ENCODE peak calls at places on chromosome 16, in six cellular contexts. L is astrocyte, V is sigmoid colon, O is upper lobe of right lung, D is epithelial cell of proximal tubule, J is body of pancreas. T is an unnamed sample.

GRCh38 chr16:70534949-70535348 is 11.3 kb downstream of the SF3B3 start:
- DNase-seq in O (no peak), D (no peak), J (no peak), V (no peak), L (no peak), T (no peak)

GRCh38 chr16:4116328-4117249 is at the start of gene ADCY9:
- DNase-seq in L (peak), V (peak), D (no peak), J (peak), O (peak), T (peak)

GRCh38 chr16:3149630-3150345 is 15.0 kb downstream of the ZNF213 start:
- DNase-seq in O (peak), J (peak), V (peak), L (peak), D (no peak), T (peak)

GRCh38 chr16:48525201-48526057 is 84.6 kb downstream of the N4BP1 start:
- DNase-seq in V (peak), D (no peak), O (peak), J (no peak), L (no peak), T (no peak)

GRCh38 chr16:23373436-23374219 is 71.5 kb downstream of the SCNN1B start:
- DNase-seq in V (no peak), L (no peak), D (no peak), J (no peak), O (no peak), T (no peak)

GRCh38 chr16:69706256-69706974 is 19.9 kb downstream of the NQO1 start:
- DNase-seq in O (no peak), L (no peak), D (no peak), V (no peak), J (no peak), T (no peak)

GRCh38 chr16:10965440-10966039 is 21.2 kb downstream of the CLEC16A start:
- DNase-seq in L (no peak), J (no peak), O (no peak), D (no peak), V (no peak), T (no peak)

GRCh38 chr16:87338155-87338765 is 21.1 kb upstream of the C16orf95 start:
- DNase-seq in J (no peak), D (no peak), V (no peak), O (no peak), L (no peak), T (no peak)

GRCh38 chr16:1073566-1074378 is 1.2 kb downstream of the SSTR5 start:
- DNase-seq in D (no peak), V (no peak), J (no peak), O (no peak), L (no peak), T (no peak)

GRCh38 chr16:10126686-10127085 is 55.5 kb downstream of the GRIN2A start:
- DNase-seq in O (no peak), V (no peak), D (no peak), L (peak), J (no peak), T (no peak)

GRCh38 chr16:20901441-20902112 is 1.0 kb downstream of the LYRM1 start:
- DNase-seq in J (peak), O (peak), V (peak), D (no peak), L (peak), T (peak)

GRCh38 chr16:68707341-68708152 is 29.5 kb upstream of the CDH1 start:
- DNase-seq in V (no peak), L (peak), D (peak), J (peak), O (peak), T (peak)

GRCh38 chr16:56789360-56789759 is 59.4 kb downstream of the NUP93 start:
- DNase-seq in O (no peak), D (no peak), J (peak), L (no peak), V (no peak), T (no peak)

GRCh38 chr16:88671806-88672205 is 8.9 kb upstream of the MVD start:
- DNase-seq in J (no peak), L (no peak), V (no peak), O (no peak), D (no peak), T (no peak)

GRCh38 chr16:87550510-87550961 is 51.8 kb upstream of the JPH3 start:
- DNase-seq in J (peak), L (no peak), D (no peak), O (peak), V (no peak), T (peak)

GRCh38 chr16:1790611-1791255 is 2.8 kb downstream of the IGFALS start:
- DNase-seq in V (no peak), O (peak), L (no peak), J (no peak), D (no peak), T (no peak)

GRCh38 chr16:2516391-2517240 is 2.9 kb downstream of the ATP6V0C start:
- DNase-seq in L (no peak), J (peak), O (peak), D (no peak), V (no peak), T (no peak)

GRCh38 chr16:69479806-69480205 is 55.4 kb downstream of the CYB5B start:
- DNase-seq in V (no peak), D (no peak), O (no peak), L (no peak), J (no peak), T (no peak)

GRCh38 chr16:2835638-2836493 is 5.8 kb downstream of the ZG16B start:
- DNase-seq in D (peak), O (peak), V (no peak), J (peak), L (peak), T (no peak)

GRCh38 chr16:63816304-63816703 is 1305.6 kb downstream of the CDH11 start:
- DNase-seq in J (no peak), L (no peak), V (no peak), O (no peak), D (no peak), T (no peak)

GRCh38 chr16:56847173-56847948 is 17.6 kb upstream of the SLC12A3 start:
- DNase-seq in V (no peak), D (no peak), L (no peak), O (no peak), J (no peak), T (no peak)

GRCh38 chr16:8959921-8960787 is 3.6 kb downstream of the USP7 start:
- DNase-seq in J (no peak), D (no peak), L (peak), O (no peak), V (no peak), T (no peak)

GRCh38 chr16:24054649-24055560 is 201.2 kb upstream of the CACNG3 start:
- DNase-seq in J (no peak), O (no peak), L (no peak), V (no peak), D (no peak), T (no peak)

GRCh38 chr16:19517424-19518089 is 4.3 kb downstream of the GDE1 start:
- DNase-seq in D (no peak), J (no peak), O (no peak), L (peak), V (no peak), T (no peak)

GRCh38 chr16:88975511-88976061 is 1.4 kb downstream of the CBFA2T3 start:
- DNase-seq in J (no peak), O (no peak), V (no peak), L (no peak), D (no peak), T (no peak)

GRCh38 chr16:84485255-84486010 is 19.0 kb downstream of the MEAK7 start:
- DNase-seq in J (no peak), L (no peak), D (no peak), O (peak), V (no peak), T (no peak)

GRCh38 chr16:1964046-1964505 is 550 bp downstream of the RPS2 start:
- DNase-seq in J (peak), L (peak), D (no peak), V (no peak), O (no peak), T (no peak)

GRCh38 chr16:983044-984030 is 1.8 kb downstream of the SOX8 start:
- DNase-seq in O (no peak), L (no peak), J (no peak), D (no peak), V (no peak), T (no peak)

GRCh38 chr16:56793504-56793903 is 63.6 kb downstream of the NUP93 start:
- DNase-seq in J (no peak), V (no peak), D (no peak), O (no peak), L (no peak), T (no peak)

GRCh38 chr16:22370038-22370541 is 4.3 kb downstream of the CDR2 start:
- DNase-seq in J (no peak), L (peak), O (no peak), D (no peak), V (no peak), T (no peak)

GRCh38 chr16:76484020-76484419 is 206.8 kb downstream of the CNTNAP4 start:
- DNase-seq in D (no peak), V (no peak), L (no peak), J (no peak), O (no peak), T (no peak)

GRCh38 chr16:20781697-20782096 is 17.9 kb downstream of the ACSM3 start:
- DNase-seq in O (no peak), V (no peak), L (no peak), D (no peak), J (no peak), T (no peak)

GRCh38 chr16:83015871-83016270 is 389.1 kb downstream of the CDH13 start:
- DNase-seq in V (no peak), J (no peak), D (no peak), L (no peak), O (no peak), T (no peak)

GRCh38 chr16:30351001-30351441 is 4.1 kb downstream of the CD2BP2 start:
- DNase-seq in L (no peak), J (no peak), V (no peak), O (no peak), D (no peak), T (no peak)

GRCh38 chr16:20359997-20360396 is 7.5 kb upstream of the UMOD start:
- DNase-seq in J (peak), V (no peak), O (no peak), L (no peak), D (no peak), T (peak)

DNA sequence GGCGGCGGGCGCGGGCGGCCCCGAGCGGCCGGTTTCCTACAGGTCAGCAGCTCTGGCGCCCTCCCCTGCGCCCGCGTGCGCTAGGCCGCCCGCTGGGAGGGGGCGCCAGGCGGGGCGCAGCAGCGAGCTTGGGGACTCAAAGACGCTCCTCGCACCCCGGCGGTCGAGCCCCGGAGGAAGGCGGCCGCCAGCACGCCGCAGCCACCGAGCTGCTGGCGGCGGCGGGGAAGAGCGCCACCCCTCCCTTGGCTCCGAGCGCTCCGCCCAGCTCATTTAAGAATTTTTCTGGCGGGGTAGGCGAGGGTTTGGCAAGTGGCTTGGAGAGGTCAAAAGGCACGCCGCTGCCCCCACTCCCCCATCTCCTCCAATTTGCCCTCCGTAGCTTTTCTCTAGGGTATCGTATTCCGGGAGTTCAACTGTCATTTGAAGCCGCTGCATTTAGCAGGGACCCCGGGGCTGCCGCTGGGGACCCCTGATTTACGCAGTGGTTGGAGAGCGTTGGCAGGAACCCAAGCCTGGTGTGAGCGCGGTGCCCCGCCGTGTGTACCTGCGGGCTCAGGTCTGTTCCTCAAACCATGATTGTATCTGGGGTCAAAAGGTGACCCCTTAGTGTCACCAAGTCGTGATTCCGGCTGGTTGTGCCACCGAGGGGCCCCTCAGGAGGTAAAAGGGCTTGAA is 59.5 kb upstream of the GSE1 start:
- DNase-seq in O (peak), L (peak), J (peak), D (no peak), V (no peak), T (no peak)
- TF ChIP-seq CTCF in O (peak), L (no peak), J (no peak), D (peak), V (no peak), T (peak)

GRCh38 chr16:67339453-67339852 is 12.8 kb downstream of the LRRC36 start:
- DNase-seq in D (no peak), V (no peak), L (peak), O (no peak), J (no peak), T (no peak)
- TF ChIP-seq CTCF in D (peak), V (no peak), L (peak), O (no peak), J (no peak), T (no peak)

DNA sequence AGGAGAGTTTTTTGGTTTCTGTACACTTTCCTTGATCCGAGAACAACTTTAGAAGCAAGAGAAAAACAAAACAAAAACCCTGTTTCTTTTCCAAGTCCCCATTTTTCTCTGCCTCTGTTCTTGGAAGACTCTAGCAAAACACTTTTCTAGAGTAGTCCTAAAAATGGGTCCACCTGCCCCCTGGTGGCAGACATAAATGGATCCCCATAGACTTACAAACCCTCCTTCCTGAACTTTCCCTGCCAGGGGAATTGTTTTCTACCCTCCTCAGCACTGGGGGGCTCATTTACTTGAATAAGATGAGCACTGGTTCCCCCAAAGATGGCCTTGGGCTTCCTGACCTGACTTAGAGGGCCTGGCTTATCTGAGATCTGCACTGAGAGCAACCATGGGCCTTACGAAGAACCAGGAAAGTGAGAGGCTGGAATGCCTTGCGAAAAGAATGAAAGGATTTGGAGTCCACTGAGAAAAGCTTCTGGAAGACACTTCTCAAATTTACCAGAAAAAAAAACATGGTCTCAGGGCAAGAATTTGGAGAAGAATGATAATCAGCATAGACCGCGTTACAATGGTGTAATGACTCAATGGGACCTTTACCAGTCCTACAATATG is 48.0 kb upstream of the CDYL2 start:
- DNase-seq in V (no peak), D (peak), O (no peak), J (no peak), L (peak), T (no peak)
- TF ChIP-seq CTCF in V (no peak), D (peak), O (peak), J (peak), L (peak), T (peak)

DNA sequence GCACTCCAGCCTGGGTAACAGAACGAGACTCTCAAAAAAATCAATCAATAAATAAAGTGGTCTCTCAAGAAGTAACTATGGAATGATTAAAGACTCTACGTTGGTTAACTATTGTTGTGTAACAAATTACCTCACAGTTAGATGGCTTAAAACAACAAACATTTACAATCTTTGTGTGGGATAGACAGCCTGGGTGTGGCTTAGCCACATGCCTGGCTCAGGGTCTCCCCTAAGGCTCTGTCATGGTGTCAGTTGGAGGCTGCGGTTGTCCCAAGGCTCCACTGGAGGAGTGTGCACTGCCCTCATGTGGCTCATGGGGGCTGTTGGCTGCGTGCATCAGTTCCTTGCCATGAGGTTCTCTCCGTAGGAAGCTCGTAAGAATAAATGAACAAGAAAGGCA is 294.5 kb downstream of the SNX29 start:
- DNase-seq in J (no peak), D (no peak), L (peak), O (no peak), V (no peak), T (peak)
- TF ChIP-seq CTCF in J (no peak), D (peak), L (peak), O (peak), V (no peak), T (peak)